ENCODE peak calls at places on chromosomes 1 and 21, in six cellular contexts. F is cardiac muscle cell, O is gastrocnemius medialis, C is iPS DF 6.9, Z is ovary, K is fibroblast of lung. Q is an unnamed sample. For H3K9me3, the result is how much of the 10 kb centered on the place peaks cover.

GRCh38 chr1:62301726-62302390 is 17.4 kb downstream of the KANK4 start:
- DNase-seq in O (no peak), Z (no peak), K (no peak), C (no peak), F (no peak), Q (no peak)

GRCh38 chr1:9425859-9426258 is 113.4 kb upstream of the SLC25A33 start:
- DNase-seq in O (no peak), C (no peak), K (no peak), Z (no peak), F (no peak), Q (peak)

GRCh38 chr1:224592636-224593579 is 23.2 kb upstream of the CNIH3 start:
- DNase-seq in C (no peak), Z (no peak), K (peak), O (no peak), F (peak), Q (no peak)

GRCh38 chr1:155729031-155729898 is 40.4 kb downstream of the DAP3 start:
- DNase-seq in O (no peak), C (peak), Z (peak), F (peak), K (peak), Q (peak)

GRCh38 chr21:45573452-45574035 is 31.3 kb upstream of the SLC19A1 start:
- DNase-seq in C (no peak), Z (peak), K (no peak), O (no peak), F (no peak), Q (no peak)

GRCh38 chr1:94580367-94581115 is 39.0 kb upstream of the F3 start:
- DNase-seq in C (no peak), K (peak), Z (no peak), O (no peak), F (peak), Q (no peak)

GRCh38 chr1:164588388-164589341 is 29.7 kb downstream of the PBX1 start:
- DNase-seq in Z (peak), K (peak), O (no peak), C (no peak), F (peak), Q (no peak)

GRCh38 chr1:90459570-90459969 is 257.5 kb downstream of the BARHL2 start:
- DNase-seq in O (no peak), K (no peak), F (no peak), Z (no peak), C (no peak), Q (no peak)

GRCh38 chr1:40389871-40390560 is 16.5 kb downstream of the SMAP2 start:
- DNase-seq in K (peak), Z (no peak), C (no peak), O (peak), F (peak), Q (no peak)

GRCh38 chr1:39501666-39502065 is 10.2 kb downstream of the BMP8A start:
- DNase-seq in O (no peak), Z (no peak), F (peak), K (peak), C (no peak), Q (no peak)

GRCh38 chr1:20590313-20590777 is 1.4 kb downstream of the CDA start:
- DNase-seq in F (peak), O (no peak), K (no peak), C (no peak), Z (no peak), Q (no peak)

GRCh38 chr1:77514871-77515776 is 167.3 kb downstream of the ZZZ3 start:
- DNase-seq in F (peak), K (peak), Z (no peak), O (no peak), C (peak), Q (no peak)

GRCh38 chr1:27233677-27234053 is 767 bp upstream of the WDTC1 start:
- DNase-seq in F (no peak), O (no peak), C (no peak), Z (peak), K (no peak), Q (no peak)

GRCh38 chr1:187228790-187229189 is 400.0 kb downstream of the PLA2G4A start:
- DNase-seq in O (no peak), Z (no peak), F (no peak), K (no peak), C (no peak), Q (no peak)

GRCh38 chr1:31122101-31122735 is 56.7 kb upstream of the PUM1 start:
- DNase-seq in C (no peak), Z (no peak), O (no peak), F (no peak), K (no peak), Q (no peak)

GRCh38 chr21:45124596-45124995 is 50.2 kb downstream of the ADARB1 start:
- DNase-seq in F (no peak), C (no peak), K (no peak), Z (no peak), O (no peak), Q (no peak)

GRCh38 chr1:22528451-22528850 is 34.8 kb upstream of the EPHA8 start:
- DNase-seq in K (no peak), O (no peak), F (no peak), Z (no peak), C (no peak), Q (no peak)

GRCh38 chr1:157097692-157098091 is 1.9 kb downstream of the ETV3L start:
- DNase-seq in F (no peak), K (no peak), Z (no peak), O (no peak), C (no peak), Q (no peak)

GRCh38 chr21:45283019-45283610 is 4.6 kb downstream of the POFUT2 start:
- DNase-seq in Z (peak), C (no peak), K (no peak), O (no peak), F (no peak), Q (no peak)

GRCh38 chr1:157091668-157092273 is 7.8 kb downstream of the ETV3L start:
- DNase-seq in Z (no peak), F (no peak), K (no peak), C (no peak), O (no peak), Q (no peak)

GRCh38 chr1:205449254-205449749 is 6.5 kb downstream of the BLACAT1 start:
- DNase-seq in O (no peak), C (no peak), K (no peak), F (no peak), Z (no peak), Q (no peak)

GRCh38 chr21:15192243-15192642 is 127.4 kb upstream of the NRIP1 start:
- DNase-seq in Z (no peak), O (peak), K (no peak), C (no peak), F (peak), Q (no peak)

GRCh38 chr1:25875856-25876692 is 566 bp upstream of the PAQR7 start:
- DNase-seq in F (no peak), C (no peak), Z (no peak), O (peak), K (no peak), Q (no peak)

GRCh38 chr1:33563702-33564101 is 91.3 kb downstream of the ZSCAN20 start:
- DNase-seq in Z (no peak), O (no peak), F (no peak), C (no peak), K (no peak), Q (no peak)

GRCh38 chr1:234111458-234112142 is 207.1 kb downstream of the SLC35F3 start:
- DNase-seq in Z (no peak), F (peak), K (peak), C (peak), O (no peak), Q (no peak)

GRCh38 chr1:234118911-234119310 is 214.4 kb downstream of the SLC35F3 start:
- DNase-seq in Z (no peak), C (no peak), F (no peak), K (no peak), O (no peak), Q (no peak)

GRCh38 chr1:234109840-234110239 is 205.4 kb downstream of the SLC35F3 start:
- DNase-seq in O (no peak), C (no peak), K (no peak), Z (no peak), F (no peak), Q (no peak)

GRCh38 chr1:234120327-234120944 is 216.0 kb downstream of the SLC35F3 start:
- DNase-seq in C (no peak), O (no peak), F (no peak), K (no peak), Z (no peak), Q (no peak)

GRCh38 chr1:234114648-234115307 is 210.3 kb downstream of the SLC35F3 start:
- DNase-seq in K (peak), O (no peak), C (peak), Z (peak), F (peak), Q (no peak)
- H3K4me3 ChIP-seq in K (no peak), O (no peak), C (no peak), Z (no peak), F (no peak), Q (no peak)

GRCh38 chr1:19413999-19414398 is 71.3 kb downstream of the CAPZB start:
- DNase-seq in O (no peak), K (no peak), F (no peak), Z (no peak), C (no peak), Q (no peak)

GRCh38 chr1:19418503-19418971 is 66.8 kb downstream of the CAPZB start:
- DNase-seq in C (no peak), Z (no peak), O (no peak), K (peak), F (no peak), Q (no peak)

GRCh38 chr1:19414490-19414889 is 70.8 kb downstream of the CAPZB start:
- DNase-seq in Z (no peak), K (no peak), C (no peak), F (no peak), O (peak), Q (no peak)

GRCh38 chr1:19416145-19416544 is 69.2 kb downstream of the CAPZB start:
- DNase-seq in K (no peak), O (no peak), F (no peak), Z (no peak), C (no peak), Q (no peak)

GRCh38 chr1:19416919-19417441 is 68.4 kb downstream of the CAPZB start:
- DNase-seq in Z (no peak), O (no peak), C (no peak), K (no peak), F (no peak), Q (no peak)
- H3K27ac ChIP-seq in Z (peak), O (peak), C (no peak), K (no peak), F (no peak), Q (no peak)

GRCh38 chr1:69055223-69055622 is 512.5 kb upstream of the LRRC7 start:
- DNase-seq in O (no peak), F (no peak), Z (no peak), C (no peak), K (peak), Q (no peak)

DNA sequence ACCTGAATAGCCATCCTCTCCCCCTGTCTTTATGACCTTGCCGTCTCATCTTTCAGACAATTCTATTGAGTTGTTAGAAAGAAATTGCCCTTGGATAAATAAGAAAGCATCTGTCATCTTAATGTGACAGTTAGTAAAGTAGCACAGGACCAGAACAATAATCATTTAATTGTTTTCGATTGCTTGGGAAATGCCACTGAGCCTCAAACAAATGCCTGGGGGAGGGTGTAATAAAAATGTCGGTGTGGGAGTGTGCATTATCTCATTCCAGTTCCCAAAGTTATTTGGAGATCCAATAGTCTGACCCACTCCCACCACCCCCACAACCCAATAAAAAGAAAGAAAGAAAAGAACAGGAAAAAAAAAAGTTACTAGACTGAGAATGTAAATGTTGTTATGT is 509.3 kb upstream of the LRRC7 start:
- DNase-seq in F (no peak), C (no peak), K (no peak), O (no peak), Z (no peak), Q (no peak)
- H3K9me3 ChIP-seq in F (under half), C (under half), K (under half), O (under half), Z (under half), Q (under half)

DNA sequence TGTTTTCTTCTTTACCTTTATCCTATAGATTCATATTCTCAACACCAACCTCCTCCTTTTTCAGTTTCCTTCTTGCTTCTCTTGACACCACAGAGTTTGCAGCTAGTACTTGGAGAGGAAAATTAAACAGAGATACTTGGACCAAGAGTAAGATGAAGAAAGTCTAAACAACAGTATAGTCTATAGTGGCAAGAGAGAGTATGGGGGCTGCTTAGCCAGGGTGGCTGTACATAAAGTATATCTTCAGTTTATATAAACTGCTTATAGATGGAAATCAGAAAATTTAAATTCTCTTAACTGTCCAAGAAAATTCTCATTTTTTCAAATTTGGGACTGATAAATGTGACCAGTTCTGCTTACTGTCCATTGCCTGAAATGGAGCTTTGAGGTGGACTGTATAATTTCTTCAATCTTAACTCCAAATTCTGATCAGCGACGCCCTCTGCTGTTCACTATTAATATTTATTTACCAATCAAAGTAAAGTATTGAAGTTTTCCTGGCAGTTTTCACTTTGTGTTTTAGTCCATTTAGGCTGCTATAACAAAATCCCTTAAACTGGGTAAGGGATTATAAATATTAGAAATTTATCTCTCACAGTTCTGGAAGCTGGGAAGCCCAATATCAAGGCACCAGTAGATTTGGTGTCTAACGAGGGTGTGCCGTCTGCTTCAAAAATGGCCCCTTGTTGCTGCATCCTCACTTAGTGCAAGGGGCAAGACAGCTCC is 14.8 kb upstream of the METTL18 start:
- DNase-seq in C (no peak), F (peak), O (no peak), Z (no peak), K (peak), Q (peak)
- H3K4me3 ChIP-seq in C (no peak), F (no peak), O (no peak), Z (no peak), K (no peak), Q (no peak)

GRCh38 chr1:28663871-28664470 is 4.6 kb upstream of the GMEB1 start:
- DNase-seq in O (no peak), C (no peak), K (no peak), Z (no peak), F (no peak), Q (no peak)
- H3K27ac ChIP-seq in O (no peak), C (no peak), K (no peak), Z (no peak), F (no peak), Q (no peak)

GRCh38 chr1:49307452-49307851 is 530.8 kb upstream of the BEND5 start:
- DNase-seq in O (no peak), Z (no peak), F (no peak), K (no peak), C (no peak), Q (no peak)
- H3K9me3 ChIP-seq in O (under half), Z (under half), F (under half), K (under half), C (under half), Q (under half)

DNA sequence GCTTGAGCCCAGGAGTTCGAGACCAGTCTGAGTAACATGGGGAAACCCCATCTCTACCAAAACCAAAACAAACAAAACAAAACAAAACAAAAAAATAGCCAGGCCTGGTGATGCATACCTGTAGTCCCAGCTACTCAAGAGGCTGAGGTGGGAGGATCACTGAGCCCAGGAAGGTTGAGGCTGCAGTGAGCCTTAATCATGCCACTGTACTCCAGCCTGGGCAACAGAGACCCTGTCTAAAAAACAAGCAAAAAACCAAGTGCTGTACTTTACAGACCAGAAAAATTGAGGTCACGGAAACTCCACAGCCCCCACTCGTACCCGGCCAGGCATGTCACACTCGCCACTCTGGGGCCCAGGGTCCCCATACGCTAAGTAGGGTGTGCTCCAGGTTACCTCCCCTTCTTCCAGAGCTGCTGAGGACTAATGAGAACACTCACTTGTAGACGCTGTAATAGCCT is 22.9 kb downstream of the ATP2B4 start:
- DNase-seq in C (no peak), Z (no peak), K (no peak), O (no peak), F (no peak), Q (peak)
- H3K4me3 ChIP-seq in C (no peak), Z (no peak), K (no peak), O (no peak), F (no peak), Q (peak)

GRCh38 chr1:51731998-51732397 is 115.1 kb downstream of the OSBPL9 start:
- DNase-seq in O (no peak), F (no peak), C (no peak), K (no peak), Z (no peak), Q (no peak)

GRCh38 chr1:51728611-51729155 is 111.8 kb downstream of the OSBPL9 start:
- DNase-seq in Z (no peak), O (no peak), C (no peak), K (peak), F (no peak), Q (no peak)

GRCh38 chr1:51729824-51730284 is 113.0 kb downstream of the OSBPL9 start:
- DNase-seq in F (peak), Z (no peak), O (no peak), C (no peak), K (no peak), Q (no peak)

GRCh38 chr1:51726544-51727225 is 109.8 kb downstream of the OSBPL9 start:
- DNase-seq in F (no peak), Z (no peak), K (no peak), C (no peak), O (no peak), Q (no peak)

GRCh38 chr1:51729156-51729823 is 112.4 kb downstream of the OSBPL9 start:
- DNase-seq in O (peak), K (peak), Z (peak), C (peak), F (peak), Q (peak)
- H3K27ac ChIP-seq in O (peak), K (no peak), Z (peak), C (no peak), F (peak), Q (peak)

GRCh38 chr1:196531737-196532514 is 76.3 kb downstream of the KCNT2 start:
- DNase-seq in C (no peak), K (no peak), O (no peak), Z (no peak), F (peak), Q (no peak)

GRCh38 chr1:196538473-196538872 is 69.8 kb downstream of the KCNT2 start:
- DNase-seq in C (peak), O (no peak), F (no peak), K (no peak), Z (no peak), Q (no peak)

DNA sequence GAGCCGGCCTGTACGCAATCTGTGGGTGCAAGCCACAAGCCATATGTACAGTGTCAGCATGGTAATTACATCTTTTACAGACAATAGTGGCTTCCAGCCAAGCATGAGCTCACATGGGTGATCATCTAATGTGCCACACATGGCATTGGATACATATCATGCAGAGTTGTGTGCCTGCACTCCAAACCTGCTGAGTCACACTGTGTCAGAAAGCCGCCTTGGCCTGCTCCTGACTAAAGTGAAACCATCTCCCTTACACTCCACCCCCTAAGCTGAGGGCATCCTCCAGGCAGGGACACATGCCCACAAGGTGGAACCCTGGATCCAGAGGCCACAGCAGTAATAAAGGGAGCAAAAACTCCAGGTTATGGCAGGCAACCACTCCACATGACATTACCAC is 72.5 kb downstream of the KCNT2 start:
- DNase-seq in O (no peak), C (peak), K (peak), F (peak), Z (no peak), Q (no peak)
- H3K9me3 ChIP-seq in O (under half), C (under half), K (under half), F (under half), Z (under half), Q (under half)

GRCh38 chr1:233791750-233792149 is 112.7 kb upstream of the SLC35F3 start:
- DNase-seq in F (no peak), C (no peak), O (no peak), Z (no peak), K (no peak), Q (no peak)
- H3K4me3 ChIP-seq in F (no peak), C (no peak), O (no peak), Z (no peak), K (no peak), Q (no peak)